ENCODE peak calls at places on chromosomes 16 and 17, in eight cellular contexts. X is left lung; H is activated B cell treated with CpG ODN at 0.5 μM for 24 hours; Y is left lobe of liver; R is PC-3; S is CD8-positive, alpha-beta T cell; F is upper lobe of right lung; M is CD4-positive, alpha-beta T cell. D is an unnamed sample.

GRCh38 chr16:83925957-83926725 is 26.9 kb upstream of the OSGIN1 start:
- ATAC-seq in X (no peak), Y (no peak), R (no peak), M (no peak), S (no peak), F (no peak), H (no peak), D (no peak)

GRCh38 chr16:2496223-2497115 is 17.3 kb upstream of the ATP6V0C start:
- ATAC-seq in S (no peak), R (no peak), H (no peak), X (no peak), F (no peak), M (no peak), Y (no peak), D (no peak)

GRCh38 chr16:4533490-4533889 is 5.1 kb downstream of the CDIP1 start:
- ATAC-seq in M (no peak), S (no peak), X (no peak), R (no peak), Y (no peak), F (no peak), H (no peak), D (no peak)

GRCh38 chr17:38535886-38536285 is 69.9 kb downstream of the SRCIN1 start:
- ATAC-seq in F (no peak), H (no peak), R (no peak), S (no peak), M (no peak), Y (no peak), X (no peak), D (no peak)

GRCh38 chr16:89904606-89905510 is 13.8 kb upstream of the MC1R start:
- ATAC-seq in Y (peak), M (no peak), X (peak), F (peak), R (no peak), H (no peak), S (no peak), D (no peak)

GRCh38 chr16:69773255-69773947 is 11.3 kb downstream of the WWP2 start:
- ATAC-seq in F (no peak), X (no peak), R (no peak), H (peak), M (no peak), Y (no peak), S (no peak), D (peak)

GRCh38 chr17:16199093-16199492 is 16.2 kb downstream of the NCOR1 start:
- ATAC-seq in R (no peak), S (no peak), H (no peak), F (no peak), Y (peak), M (no peak), X (no peak), D (no peak)

GRCh38 chr17:68036304-68037147 is 991 bp downstream of the KPNA2 start:
- ATAC-seq in H (no peak), M (no peak), R (no peak), F (no peak), Y (no peak), S (no peak), X (no peak), D (no peak)

GRCh38 chr16:81266680-81267095 is 28.2 kb downstream of the BCO1 start:
- ATAC-seq in M (no peak), Y (no peak), X (peak), R (peak), F (peak), H (no peak), S (no peak), D (peak)

GRCh38 chr16:340370-341091 is 12.0 kb downstream of the AXIN1 start:
- ATAC-seq in M (no peak), X (no peak), F (no peak), H (no peak), Y (peak), S (no peak), R (no peak), D (no peak)

GRCh38 chr16:9489823-9490467 is 398.5 kb downstream of the HAPSTR1 start:
- ATAC-seq in X (peak), H (no peak), R (no peak), S (no peak), F (no peak), Y (no peak), M (no peak), D (no peak)

GRCh38 chr16:88297178-88297720 is 85.5 kb upstream of the ZNF469 start:
- ATAC-seq in R (no peak), F (no peak), M (no peak), X (no peak), H (no peak), Y (no peak), S (no peak), D (no peak)

GRCh38 chr17:20009052-20009301 is 182 bp upstream of the SPECC1 start:
- ATAC-seq in X (no peak), Y (no peak), M (no peak), H (no peak), S (no peak), R (no peak), F (no peak), D (no peak)

GRCh38 chr17:81558941-81559806 is 7.0 kb upstream of the FAAP100 start:
- ATAC-seq in Y (peak), S (no peak), X (no peak), R (peak), M (no peak), F (peak), H (no peak), D (no peak)

GRCh38 chr16:73060948-73061495 is 13.1 kb upstream of the ZFHX3 start:
- ATAC-seq in H (no peak), M (no peak), R (no peak), X (no peak), Y (peak), S (no peak), F (no peak), D (no peak)

GRCh38 chr17:31568140-31568938 is 176.9 kb downstream of the RAB11FIP4 start:
- ATAC-seq in H (no peak), S (no peak), M (no peak), X (no peak), Y (peak), F (peak), R (no peak), D (no peak)

GRCh38 chr16:69444873-69445517 is 20.6 kb downstream of the CYB5B start:
- ATAC-seq in S (peak), F (peak), Y (peak), H (no peak), X (no peak), M (no peak), R (no peak), D (peak)

GRCh38 chr16:86816930-86817625 is 238.7 kb downstream of the FOXL1 start:
- ATAC-seq in Y (no peak), R (no peak), M (no peak), F (no peak), S (no peak), X (no peak), H (no peak), D (no peak)

GRCh38 chr16:13939821-13940220 is 19.9 kb downstream of the ERCC4 start:
- ATAC-seq in X (no peak), S (no peak), F (no peak), H (no peak), M (no peak), Y (no peak), R (no peak), D (peak)

GRCh38 chr16:56137269-56137668 is 54.0 kb upstream of the GNAO1 start:
- ATAC-seq in M (no peak), S (no peak), Y (no peak), R (no peak), H (no peak), F (no peak), X (no peak), D (no peak)

GRCh38 chr16:23771027-23771426 is 16.2 kb downstream of the CHP2 start:
- ATAC-seq in M (no peak), R (no peak), F (no peak), H (no peak), Y (no peak), S (no peak), X (no peak), D (no peak)

GRCh38 chr16:2187212-2187611 is 9.2 kb downstream of the CASKIN1 start:
- ATAC-seq in S (no peak), M (no peak), X (no peak), H (no peak), Y (no peak), R (no peak), F (no peak), D (no peak)

GRCh38 chr16:24152826-24153225 is 103.3 kb upstream of the CACNG3 start:
- ATAC-seq in S (no peak), H (no peak), R (no peak), Y (no peak), M (no peak), F (no peak), X (no peak), D (no peak)

GRCh38 chr17:50556803-50557202 is 3.7 kb upstream of the CACNA1G start:
- ATAC-seq in M (no peak), Y (peak), X (no peak), H (no peak), S (no peak), F (no peak), R (no peak), D (no peak)

GRCh38 chr17:7045492-7046126 is 1.7 kb upstream of the SLC16A11 start:
- ATAC-seq in Y (peak), R (peak), M (peak), S (peak), X (peak), F (peak), H (peak), D (peak)

GRCh38 chr17:31680126-31680525 is 178.9 kb downstream of the COPRS start:
- ATAC-seq in M (no peak), X (no peak), S (no peak), H (no peak), R (no peak), Y (no peak), F (peak), D (peak)

GRCh38 chr16:87582221-87582965 is 19.9 kb upstream of the JPH3 start:
- ATAC-seq in S (no peak), X (peak), F (peak), H (no peak), R (peak), M (no peak), Y (peak), D (no peak)

GRCh38 chr17:77164483-77165030 is 23.8 kb downstream of the SEC14L1 start:
- ATAC-seq in F (peak), M (no peak), R (peak), H (no peak), Y (peak), X (peak), S (no peak), D (no peak)

GRCh38 chr17:80247561-80247960 is 13.1 kb upstream of the RNF213 start:
- ATAC-seq in H (no peak), S (no peak), R (no peak), X (no peak), M (no peak), F (no peak), Y (no peak), D (no peak)

GRCh38 chr17:74192950-74193781 is 10.3 kb upstream of the RPL38 start:
- ATAC-seq in X (peak), F (peak), R (peak), S (no peak), M (no peak), Y (peak), H (no peak), D (peak)

GRCh38 chr16:4911831-4912422 is 25.0 kb downstream of the PPL start:
- ATAC-seq in R (no peak), S (no peak), F (peak), Y (peak), H (no peak), M (no peak), X (peak), D (no peak)

GRCh38 chr17:50953518-50953830 is 87.3 kb upstream of the TOB1 start:
- ATAC-seq in Y (no peak), R (no peak), H (no peak), S (no peak), M (no peak), F (no peak), X (no peak), D (no peak)

GRCh38 chr17:2613089-2613808 is 19.8 kb downstream of the PAFAH1B1 start:
- ATAC-seq in F (peak), S (no peak), H (no peak), Y (no peak), X (no peak), M (no peak), R (no peak), D (no peak)

GRCh38 chr17:80354381-80354780 is 60.6 kb upstream of the ENDOV start:
- ATAC-seq in H (no peak), Y (no peak), S (no peak), X (no peak), M (no peak), F (no peak), R (peak), D (no peak)

GRCh38 chr16:4288148-4288921 is 15.5 kb upstream of the TFAP4 start:
- ATAC-seq in X (peak), R (peak), M (peak), F (peak), S (peak), H (peak), Y (peak), D (peak)

GRCh38 chr17:35548213-35548810 is 10.8 kb upstream of the SLFN12L start:
- ATAC-seq in X (no peak), H (no peak), F (peak), M (no peak), R (no peak), Y (peak), S (no peak), D (no peak)

GRCh38 chr17:72952641-72953313 is 139.7 kb downstream of the SLC39A11 start:
- ATAC-seq in Y (no peak), R (no peak), X (no peak), F (no peak), S (no peak), M (no peak), H (no peak), D (no peak)

GRCh38 chr17:29667969-29668368 is 45.3 kb upstream of the CORO6 start:
- ATAC-seq in Y (no peak), X (no peak), F (no peak), M (no peak), H (no peak), R (no peak), S (no peak), D (no peak)